ENCODE peak calls at places on chromosomes 7 and 10, in five cellular contexts. G is SK-N-SH, J is body of pancreas, P is Peyer's patch, I is left lung. D is an unnamed sample.

GRCh38 chr7:94656925-94657731 is 1.2 kb upstream of the SGCE start:
- DNase-seq in I (peak; percentile 37), G (no peak), J (no peak), P (peak; percentile 20), D (no peak)

GRCh38 chr10:77431209-77431611 is 206.4 kb downstream of the KCNMA1 start:
- DNase-seq in J (no peak), I (no peak), P (no peak), G (no peak), D (no peak)

GRCh38 chr7:80823066-80823465 is 95.8 kb downstream of the SEMA3C start:
- DNase-seq in G (no peak), P (no peak), I (no peak), J (no peak), D (no peak)

GRCh38 chr7:157488966-157489365 is 152.2 kb downstream of the DNAJB6 start:
- DNase-seq in P (no peak), I (peak; percentile 34), J (no peak), G (no peak), D (no peak)

GRCh38 chr10:99681553-99681952 is 22.2 kb downstream of the ENTPD7 start:
- DNase-seq in G (no peak), P (no peak), I (no peak), J (peak; percentile 19), D (no peak)

GRCh38 chr10:60798031-60798430 is 19.8 kb downstream of the CDK1 start:
- DNase-seq in J (no peak), I (no peak), P (no peak), G (no peak), D (no peak)

GRCh38 chr7:30548762-30549344 is 44.2 kb upstream of the GGCT start:
- DNase-seq in J (peak; percentile 80), P (peak; percentile 46), G (peak; percentile 77), I (no peak), D (peak; percentile 41)

GRCh38 chr10:8048281-8049008 is 6.0 kb upstream of the GATA3 start:
- DNase-seq in P (no peak), I (no peak), J (no peak), G (peak; percentile 64), D (no peak)

GRCh38 chr7:107152011-107152410 is 16.8 kb upstream of the HBP1 start:
- DNase-seq in I (no peak), J (no peak), G (no peak), P (no peak), D (no peak)

GRCh38 chr7:158350166-158350900 is 237.3 kb downstream of the PTPRN2 start:
- DNase-seq in I (no peak), P (no peak), J (no peak), G (no peak), D (no peak)

GRCh38 chr7:77360104-77360503 is 56.0 kb downstream of the GSAP start:
- DNase-seq in I (no peak), P (no peak), J (no peak), G (no peak), D (no peak)

GRCh38 chr10:129057856-129058663 is 409.0 kb upstream of the MGMT start:
- DNase-seq in G (no peak), I (no peak), P (peak; percentile 31), J (no peak), D (no peak)

GRCh38 chr10:66190413-66190812 is 735.4 kb upstream of the LRRTM3 start:
- DNase-seq in J (no peak), I (no peak), G (no peak), P (no peak), D (no peak)

GRCh38 chr7:14892961-14893360 is 9.6 kb downstream of the DGKB start:
- DNase-seq in J (no peak), G (no peak), P (no peak), I (no peak), D (no peak)

GRCh38 chr10:97924678-97925077 is 75.0 kb downstream of the GOLGA7B start:
- DNase-seq in P (no peak), G (no peak), J (no peak), I (no peak), D (no peak)

GRCh38 chr7:128497405-128497804 is 20.9 kb downstream of the METTL2B start:
- DNase-seq in J (no peak), G (no peak), P (no peak), I (no peak), D (no peak)

GRCh38 chr10:114538544-114538906 is 119.5 kb downstream of the ABLIM1 start:
- DNase-seq in I (no peak), G (no peak), P (peak; percentile 76), J (no peak), D (no peak)

GRCh38 chr10:5619366-5620211 is 46.8 kb downstream of the ASB13 start:
- DNase-seq in G (no peak), P (no peak), I (no peak), J (no peak), D (no peak)

GRCh38 chr7:27176962-27177794 is 3.1 kb upstream of the HOXA10 start:
- DNase-seq in P (no peak), I (no peak), G (no peak), J (peak; percentile 8), D (peak; percentile 2)

GRCh38 chr7:12801107-12801506 is 113.7 kb downstream of the ARL4A start:
- DNase-seq in P (no peak), I (no peak), J (peak; percentile 72), G (no peak), D (no peak)

GRCh38 chr10:24552346-24553016 is 171.2 kb downstream of the ARHGAP21 start:
- DNase-seq in P (no peak), J (peak; percentile 76), G (peak; percentile 23), I (no peak), D (no peak)

GRCh38 chr7:131606346-131607290 is 50.2 kb upstream of the PODXL start:
- DNase-seq in P (no peak), G (no peak), J (no peak), I (no peak), D (no peak)

GRCh38 chr7:27151945-27152815 is at the start of gene HOXA3:
- DNase-seq in J (peak; percentile 16), P (peak; percentile 16), I (peak; percentile 67), G (peak; percentile 54), D (peak; percentile 9)

GRCh38 chr7:71982847-71983246 is 429.3 kb downstream of the CALN1 start:
- DNase-seq in J (no peak), I (no peak), P (no peak), G (no peak), D (no peak)

GRCh38 chr10:113980408-113981087 is 63.1 kb upstream of the ADRB1 start:
- DNase-seq in G (no peak), I (no peak), J (no peak), P (no peak), D (no peak)

GRCh38 chr10:72260215-72260587 is 13.5 kb upstream of the DDIT4 start:
- DNase-seq in P (no peak), J (no peak), G (no peak), I (no peak), D (peak; percentile 62)

GRCh38 chr7:131381069-131381838 is 53.6 kb downstream of the MKLN1 start:
- DNase-seq in P (no peak), G (no peak), I (no peak), J (no peak), D (no peak)

GRCh38 chr10:72263613-72264241 is 10.0 kb upstream of the DDIT4 start:
- DNase-seq in J (peak; percentile 95), P (peak; percentile 76), I (peak; percentile 24), G (no peak), D (no peak)

GRCh38 chr10:11005626-11006427 is 11.8 kb upstream of the CELF2 start:
- DNase-seq in J (no peak), I (no peak), G (no peak), P (no peak), D (no peak)

GRCh38 chr7:123624527-123625183 is 23.0 kb downstream of the ASB15 start:
- DNase-seq in P (peak; percentile 55), I (peak; percentile 31), J (peak; percentile 61), G (peak; percentile 35), D (peak; percentile 29)

GRCh38 chr7:76086070-76086469 is 38.2 kb downstream of the MDH2 start:
- DNase-seq in G (no peak), I (no peak), J (no peak), P (no peak), D (no peak)

GRCh38 chr7:23072043-23072442 is 33.5 kb upstream of the KLHL7 start:
- DNase-seq in G (no peak), J (no peak), P (no peak), I (no peak), D (no peak)

GRCh38 chr7:44062903-44063295 is 2.5 kb downstream of the PGAM2 start:
- DNase-seq in J (peak; percentile 3), G (no peak), I (peak; percentile 4), P (no peak), D (peak; percentile 23)

GRCh38 chr7:96016735-96017134 is 244.4 kb downstream of the DYNC1I1 start:
- DNase-seq in J (no peak), G (no peak), P (no peak), I (no peak), D (no peak)

GRCh38 chr7:155727616-155728015 is 83.2 kb downstream of the RBM33 start:
- DNase-seq in G (no peak), P (no peak), J (no peak), I (no peak), D (no peak)

GRCh38 chr7:155722118-155722517 is 77.7 kb downstream of the RBM33 start:
- DNase-seq in J (no peak), G (no peak), I (no peak), P (no peak), D (no peak)

GRCh38 chr7:155728116-155728515 is 83.7 kb downstream of the RBM33 start:
- DNase-seq in I (no peak), J (peak; percentile 70), G (no peak), P (no peak), D (no peak)

GRCh38 chr7:155722936-155723335 is 78.5 kb downstream of the RBM33 start:
- DNase-seq in G (no peak), J (no peak), P (no peak), I (no peak), D (no peak)

DNA sequence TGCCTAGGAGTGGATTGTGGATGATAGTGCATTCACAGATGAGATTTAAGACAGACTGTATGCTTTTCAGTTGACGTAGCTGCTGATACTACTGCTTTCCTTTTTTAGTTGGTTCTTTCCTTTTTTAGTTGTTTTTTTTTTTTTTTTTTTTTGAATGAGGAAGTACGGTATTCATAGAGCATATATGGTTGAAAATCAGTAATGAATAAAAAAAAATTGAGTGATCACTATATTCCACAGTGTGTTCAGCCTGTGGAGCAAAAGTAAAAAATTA is 80.5 kb downstream of the RBM33 start:
- DNase-seq in P (no peak), I (no peak), J (no peak), G (no peak), D (no peak)
- H3K4me3 ChIP-seq in P (no peak overlapping the region), I (no peak overlapping the region), J (no peak overlapping the region), G (no peak overlapping the region), D (no peak overlapping the region)

GRCh38 chr10:44989621-44990301 is 11.0 kb upstream of the ZNF22 start:
- DNase-seq in P (no peak), I (no peak), J (peak; percentile 25), G (no peak), D (no peak)
- H3K36me3 ChIP-seq in P (peaks cover 44% of the 10 kb centered on the region), I (peaks cover 93% of the 10 kb centered on the region), J (no peaks in the 10 kb centered on the region), G (no peaks in the 10 kb centered on the region), D (peaks cover 87% of the 10 kb centered on the region)

DNA sequence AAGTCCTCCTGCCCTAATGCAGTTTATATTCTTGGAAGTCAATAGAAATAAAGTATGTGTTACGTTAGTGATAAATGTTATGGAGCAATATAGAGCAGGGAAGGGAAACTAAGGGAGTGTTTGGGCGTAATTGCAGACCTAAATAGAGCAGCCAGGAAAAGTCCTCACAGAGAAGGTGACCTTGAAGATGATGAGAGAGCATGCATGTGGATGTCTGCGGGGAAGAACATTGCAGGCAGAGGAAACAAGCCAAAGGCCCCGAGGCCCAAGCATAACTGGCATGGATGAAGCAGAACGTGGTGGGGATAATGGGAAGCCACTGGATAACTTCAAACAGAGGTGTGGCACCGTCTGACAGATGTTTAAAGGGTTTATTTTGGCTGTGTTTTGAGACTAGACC is 12.5 kb downstream of the ADD3 start:
- DNase-seq in I (no peak), J (no peak), P (no peak), G (no peak), D (no peak)
- H3K27ac ChIP-seq in I (no peak overlapping the region), J (no peak overlapping the region), P (no peak overlapping the region), G (no peak overlapping the region), D (peak overlapping the region; percentile 42)

GRCh38 chr10:120979435-120980315 is 128.5 kb downstream of the WDR11 start:
- DNase-seq in J (peak; percentile 73), I (peak; percentile 89), G (peak; percentile 84), P (peak; percentile 20), D (no peak)
- H3K4me3 ChIP-seq in J (no peak overlapping the region), I (peak overlapping the region; percentile 28), G (no peak overlapping the region), P (peak overlapping the region; percentile 49), D (peak overlapping the region; percentile 55)

D was measured in left ventricle myocardium inferior.